ENCODE peak calls at places on chromosome 16, in ten cellular contexts. B, U, A, H, P, S, T, W, Q and N are unnamed samples.

GRCh38 chr16:17396762-17397498 is 73.8 kb downstream of the XYLT1 start:
- DNase-seq in B (peak; percentile 31), T (no peak), U (no peak), W (peak; percentile 3), Q (peak; percentile 79), S (peak; percentile 80), A (no peak), H (no peak), P (no peak), N (no peak)

GRCh38 chr16:53159781-53160436 is 105.1 kb downstream of the CHD9 start:
- DNase-seq in U (no peak), A (peak; percentile 34), Q (no peak), S (peak; percentile 75), T (no peak), P (no peak), B (no peak), W (peak; percentile 62), H (no peak), N (no peak)

GRCh38 chr16:46765050-46765449 is 16.9 kb upstream of the MYLK3 start:
- DNase-seq in U (no peak), T (no peak), B (no peak), S (peak; percentile 50), Q (no peak), P (no peak), W (peak; percentile 17), A (no peak), H (no peak), N (no peak)

GRCh38 chr16:77748426-77748825 is 26.1 kb downstream of the NUDT7 start:
- DNase-seq in P (no peak), S (no peak), U (no peak), W (no peak), H (no peak), A (no peak), T (no peak), Q (no peak), B (no peak), N (no peak)

GRCh38 chr16:3431779-3432219 is 11.5 kb downstream of the ZNF597 start:
- DNase-seq in B (peak; percentile 55), Q (no peak), P (peak; percentile 71), S (peak; percentile 22), U (no peak), A (peak; percentile 59), W (no peak), T (peak; percentile 37), H (peak; percentile 39), N (peak; percentile 73)

GRCh38 chr16:25838724-25839186 is 147.0 kb downstream of the HS3ST4 start:
- DNase-seq in P (no peak), Q (no peak), W (peak; percentile 74), U (no peak), T (no peak), B (no peak), S (peak; percentile 62), H (no peak), A (peak; percentile 24), N (no peak)

GRCh38 chr16:68739964-68740627 is 3.0 kb downstream of the CDH1 start:
- DNase-seq in W (peak; percentile 38), T (no peak), Q (no peak), H (no peak), U (no peak), P (no peak), A (no peak), S (no peak), B (no peak), N (no peak)

GRCh38 chr16:1678500-1679098 is 520 bp downstream of the JPT2 start:
- DNase-seq in P (peak; percentile 71), W (peak; percentile 39), T (peak; percentile 19), B (peak; percentile 37), S (peak; percentile 23), Q (peak; percentile 72), H (peak; percentile 38), A (no peak), U (no peak), N (no peak)

GRCh38 chr16:8620535-8620934 is 963 bp upstream of the METTL22 start:
- DNase-seq in U (no peak), T (no peak), Q (no peak), P (no peak), S (no peak), H (no peak), A (no peak), B (no peak), W (no peak), N (no peak)

GRCh38 chr16:14585287-14585686 is 44.8 kb downstream of the PARN start:
- DNase-seq in P (no peak), A (no peak), B (no peak), T (no peak), S (no peak), W (no peak), H (no peak), Q (no peak), U (no peak), N (no peak)

GRCh38 chr16:89193576-89194293 is 6.6 kb downstream of the SLC22A31 start:
- DNase-seq in T (no peak), A (no peak), P (peak; percentile 57), Q (no peak), S (no peak), U (no peak), B (no peak), W (no peak), H (no peak), N (no peak)

GRCh38 chr16:52069866-52070265 is 477.1 kb downstream of the TOX3 start:
- DNase-seq in A (no peak), W (peak; percentile 12), H (no peak), Q (no peak), U (no peak), B (no peak), T (no peak), S (peak; percentile 24), P (no peak), N (no peak)

GRCh38 chr16:50386819-50387218 is 18.0 kb upstream of the BRD7 start:
- DNase-seq in H (no peak), W (no peak), U (no peak), B (no peak), Q (no peak), S (no peak), P (no peak), T (no peak), A (no peak), N (no peak)

GRCh38 chr16:2663553-2664521 is 18.5 kb upstream of the KCTD5 start:
- DNase-seq in T (no peak), W (peak; percentile 69), P (no peak), Q (no peak), S (peak; percentile 82), U (no peak), B (no peak), H (no peak), A (no peak), N (no peak)

GRCh38 chr16:58098207-58099096 is 30.7 kb downstream of the CFAP20 start:
- DNase-seq in T (no peak), A (no peak), U (no peak), P (no peak), W (no peak), Q (no peak), B (no peak), S (peak; percentile 14), H (no peak), N (peak; percentile 54)